ENCODE peak calls at places on chromosomes 11 and 22, in ten cellular contexts. X is GM23248; O is RWPE1; B is non-pigmented ciliary epithelial cell; M is naive thymus-derived CD4-positive, alpha-beta T cell; V is astrocyte of the hippocampus; G is NCI-H1092 treated with DMSO at 0.1 percent for 48 hours; L is neuronal stem cell; J is RPMI8226; F is IMR-90. Z is an unnamed sample.

GRCh38 chr11:61787928-61788491 is 4.4 kb downstream of the TMEM258 start:
- DNase-seq in X (peak; percentile 61), O (no peak), B (no peak), M (no peak), V (peak; percentile 75), G (peak; percentile 20), L (peak; percentile 30), J (peak; percentile 62), F (peak; percentile 61), Z (no peak)

GRCh38 chr11:16741473-16741872 is 3.0 kb downstream of the C11orf58 start:
- DNase-seq in X (no peak), O (no peak), B (no peak), M (no peak), V (no peak), G (no peak), L (no peak), J (no peak), F (no peak), Z (no peak)

GRCh38 chr22:38172489-38173155 is 9.0 kb downstream of the PLA2G6 start:
- DNase-seq in X (peak; percentile 49), O (no peak), B (no peak), M (no peak), V (peak; percentile 84), G (peak; percentile 53), L (no peak), J (no peak), F (peak; percentile 65), Z (peak; percentile 38)

GRCh38 chr22:30221121-30221992 is 25.2 kb downstream of the LIF start:
- DNase-seq in X (no peak), O (no peak), B (no peak), M (peak; percentile 49), V (no peak), G (no peak), L (no peak), J (peak; percentile 90), F (no peak), Z (peak; percentile 10)

GRCh38 chr22:23156286-23156685 is 11.0 kb downstream of the RAB36 start:
- DNase-seq in X (no peak), O (no peak), B (no peak), M (no peak), V (no peak), G (no peak), L (no peak), J (no peak), F (no peak), Z (no peak)

GRCh38 chr22:39800790-39801540 is 92.6 kb downstream of the ENTHD1 start:
- DNase-seq in X (no peak), O (no peak), B (no peak), M (no peak), V (no peak), G (peak; percentile 72), L (no peak), J (no peak), F (no peak), Z (no peak)

GRCh38 chr11:116874251-116874650 is 36.8 kb upstream of the APOA1 start:
- DNase-seq in X (peak; percentile 49), O (no peak), B (no peak), M (no peak), V (no peak), G (no peak), L (no peak), J (no peak), F (peak; percentile 43), Z (no peak)

GRCh38 chr11:34488855-34489557 is 24.6 kb downstream of the ELF5 start:
- DNase-seq in X (no peak), O (no peak), B (no peak), M (no peak), V (no peak), G (no peak), L (no peak), J (no peak), F (no peak), Z (no peak)

Z was measured in GF-D8.